ENCODE peak calls at places on chromosomes 13 and 19, in ten cellular contexts. Y is uterus, A is colonic mucosa, X is AG04450, Q is epithelial cell of proximal tubule, O is IMR-90, W is spleen, L is lower leg skin, Z is AG09309, P is breast epithelium. V is an unnamed sample.

GRCh38 chr13:102131246-102131645 is 270.6 kb downstream of the FGF14 start:
- DNase-seq in A (no peak), Q (no peak), Y (no peak), L (no peak), O (no peak), Z (no peak), P (no peak), X (no peak), W (no peak), V (no peak)

GRCh38 chr13:113551081-113552000 is 33.2 kb upstream of the TFDP1 start:
- DNase-seq in Y (peak), L (no peak), W (peak), P (peak), Q (no peak), O (no peak), X (no peak), A (peak), Z (no peak), V (no peak)

GRCh38 chr19:2167896-2168618 is 4.3 kb downstream of the DOT1L start:
- DNase-seq in A (peak), P (no peak), L (peak), X (no peak), Y (peak), Q (no peak), O (peak), W (peak), Z (no peak), V (peak)

GRCh38 chr19:3653865-3654513 is 27.4 kb upstream of the CACTIN start:
- DNase-seq in W (no peak), Q (no peak), A (no peak), P (no peak), X (no peak), Z (no peak), L (no peak), Y (no peak), O (no peak), V (no peak)

GRCh38 chr19:45217193-45217956 is 27.8 kb downstream of the EXOC3L2 start:
- DNase-seq in Q (no peak), L (no peak), X (no peak), Z (no peak), P (no peak), O (no peak), W (no peak), Y (no peak), A (no peak), V (no peak)

GRCh38 chr13:26227396-26227971 is 5.4 kb upstream of the RNF6 start:
- DNase-seq in A (no peak), W (no peak), Q (no peak), O (no peak), P (no peak), X (no peak), Z (no peak), L (no peak), Y (no peak), V (no peak)

GRCh38 chr19:46542428-46543230 is 47.0 kb upstream of the PNMA8B start:
- DNase-seq in X (peak), Y (peak), W (peak), P (peak), Q (peak), O (peak), A (peak), L (peak), Z (peak), V (peak)

GRCh38 chr19:5451494-5451893 is 3.7 kb upstream of the ZNRF4 start:
- DNase-seq in A (no peak), W (no peak), Q (no peak), Y (no peak), L (no peak), Z (no peak), P (no peak), O (no peak), X (no peak), V (no peak)

GRCh38 chr19:55549500-55550320 is 4.4 kb upstream of the SBK3 start:
- DNase-seq in A (peak), P (no peak), Z (peak), W (no peak), X (peak), O (peak), L (no peak), Q (peak), Y (no peak), V (peak)

GRCh38 chr13:67416047-67416925 is 186.2 kb upstream of the PCDH9 start:
- DNase-seq in Z (no peak), L (no peak), Y (no peak), Q (no peak), A (no peak), X (peak), W (no peak), P (no peak), O (peak), V (peak)

GRCh38 chr13:35793823-35794222 is 317.3 kb upstream of the MAB21L1 start:
- DNase-seq in Q (no peak), W (no peak), Z (no peak), X (no peak), Y (no peak), O (no peak), A (no peak), L (peak), P (no peak), V (no peak)

GRCh38 chr13:47039106-47039505 is 142.3 kb upstream of the HTR2A start:
- DNase-seq in P (no peak), X (peak), Z (peak), Q (peak), A (no peak), L (no peak), W (no peak), O (peak), Y (no peak), V (peak)

GRCh38 chr19:17296278-17296677 is 6.9 kb downstream of the ABHD8 start:
- DNase-seq in O (peak), P (no peak), X (no peak), L (no peak), Z (no peak), A (no peak), Q (no peak), W (no peak), Y (no peak), V (peak)

GRCh38 chr13:26988059-26988769 is 183.4 kb downstream of the USP12 start:
- DNase-seq in Q (no peak), O (no peak), X (no peak), A (no peak), Z (no peak), W (no peak), P (no peak), Y (no peak), L (no peak), V (no peak)

GRCh38 chr13:74201530-74201929 is 67.3 kb upstream of the KLF12 start:
- DNase-seq in X (no peak), O (no peak), L (no peak), W (no peak), Y (no peak), Z (no peak), P (no peak), A (no peak), Q (no peak), V (no peak)

GRCh38 chr19:3013261-3013725 is 15.8 kb downstream of the TLE2 start:
- DNase-seq in W (no peak), L (no peak), O (no peak), X (no peak), Q (no peak), Y (no peak), P (no peak), Z (no peak), A (no peak), V (no peak)

GRCh38 chr19:55075366-55075998 is at the start of gene EPS8L1:
- DNase-seq in O (no peak), P (peak), Q (no peak), X (no peak), Y (no peak), W (no peak), L (no peak), Z (no peak), A (peak), V (no peak)

GRCh38 chr19:40674291-40674690 is 16.2 kb downstream of the NUMBL start:
- DNase-seq in W (peak), P (no peak), Q (no peak), A (no peak), O (no peak), Y (no peak), L (no peak), Z (no peak), X (no peak), V (peak)

GRCh38 chr19:49749055-49749716 is 13.9 kb downstream of the TSKS start:
- DNase-seq in P (no peak), O (peak), Z (no peak), Q (no peak), Y (no peak), A (no peak), W (no peak), X (no peak), L (no peak), V (peak)

GRCh38 chr19:49744946-49745381 is 18.1 kb downstream of the TSKS start:
- DNase-seq in Q (no peak), A (no peak), W (no peak), Z (no peak), O (no peak), X (no peak), P (no peak), Y (no peak), L (no peak), V (no peak)

GRCh38 chr19:49752701-49753100 is 10.4 kb downstream of the TSKS start:
- DNase-seq in X (no peak), Y (no peak), L (no peak), Q (no peak), W (no peak), O (no peak), A (no peak), Z (no peak), P (no peak), V (no peak)

GRCh38 chr19:49746206-49746958 is 16.7 kb downstream of the TSKS start:
- DNase-seq in Z (no peak), Q (no peak), L (no peak), W (peak), X (no peak), P (no peak), A (peak), O (no peak), Y (peak), V (peak)

DNA sequence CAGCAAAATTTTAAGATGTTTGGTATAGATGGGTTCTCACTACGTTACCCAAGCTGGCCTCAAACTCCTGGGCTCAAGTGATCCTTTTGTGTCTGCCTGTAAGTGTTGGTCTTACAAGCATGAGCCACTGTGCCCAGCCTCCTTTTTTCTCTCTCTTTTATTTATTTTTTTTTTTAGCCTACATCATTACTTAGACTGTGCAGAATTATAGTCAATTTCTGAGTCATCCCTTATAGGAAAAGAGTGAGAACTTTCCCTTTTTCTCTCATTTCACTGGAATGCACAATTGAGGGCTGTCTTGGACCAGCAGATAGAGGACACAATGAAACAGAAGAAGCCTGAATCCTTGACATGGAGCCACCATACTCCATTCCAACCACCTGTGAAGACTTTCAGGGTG is 13.3 kb downstream of the TSKS start:
- DNase-seq in P (no peak), Y (no peak), X (no peak), W (no peak), O (peak), Q (no peak), L (no peak), A (no peak), Z (no peak), V (peak)
- TF ChIP-seq CTCF in P (no peak), Y (no peak), X (no peak), W (no peak), O (no peak), Q (no peak), L (no peak), A (no peak), Z (no peak), V (no peak)

GRCh38 chr19:13846533-13847032 is 30.4 kb upstream of the NANOS3 start:
- DNase-seq in X (no peak), A (peak), P (peak), Y (peak), L (peak), Q (peak), Z (no peak), O (peak), W (peak), V (peak)
- H3K4me3 ChIP-seq in X (peak), A (peak), P (peak), Y (no peak), L (no peak), Q (peak), Z (peak), O (peak), W (peak), V (no peak)

GRCh38 chr13:93226623-93227279 is at the start of gene GPC6:
- DNase-seq in Z (peak), Q (peak), O (peak), L (no peak), X (peak), P (no peak), Y (no peak), A (peak), W (no peak), V (peak)

GRCh38 chr13:93225610-93226009 is 997 bp upstream of the GPC6 start:
- DNase-seq in X (no peak), L (no peak), Y (no peak), Q (no peak), O (no peak), Z (no peak), P (no peak), A (no peak), W (no peak), V (no peak)

GRCh38 chr13:93227906-93228801 is 1.5 kb downstream of the GPC6 start:
- DNase-seq in A (peak), Y (peak), X (no peak), Q (no peak), P (no peak), O (peak), W (no peak), Z (peak), L (no peak), V (peak)

GRCh38 chr13:93226065-93226622 is 463 bp upstream of the GPC6 start:
- DNase-seq in Y (no peak), L (no peak), A (no peak), P (no peak), W (no peak), X (no peak), Q (no peak), O (no peak), Z (no peak), V (no peak)

GRCh38 chr13:93227280-93227905 is 786 bp downstream of the GPC6 start:
- DNase-seq in X (no peak), A (no peak), W (no peak), P (no peak), Z (peak), Q (no peak), O (peak), Y (no peak), L (no peak), V (peak)
- TF ChIP-seq CTCF in X (peak), A (no peak), W (no peak), P (no peak), Z (no peak), Q (no peak), O (no peak), Y (no peak), L (no peak), V (peak)

GRCh38 chr19:12967907-12968306 is 1.5 kb upstream of the DAND5 start:
- DNase-seq in Q (no peak), W (no peak), L (no peak), Z (no peak), O (peak), Y (no peak), P (no peak), X (no peak), A (no peak), V (no peak)

GRCh38 chr19:12970070-12970820 is 869 bp downstream of the DAND5 start:
- DNase-seq in O (no peak), X (no peak), A (no peak), W (no peak), P (no peak), Z (no peak), L (no peak), Q (no peak), Y (no peak), V (no peak)

GRCh38 chr19:12969292-12969988 is at the start of gene DAND5:
- DNase-seq in P (no peak), Q (no peak), L (no peak), X (no peak), Z (no peak), W (no peak), A (no peak), O (no peak), Y (no peak), V (no peak)

GRCh38 chr19:12965017-12965811 is 4.2 kb upstream of the DAND5 start:
- DNase-seq in W (peak), O (peak), Y (peak), Z (no peak), X (no peak), Q (no peak), P (peak), A (peak), L (peak), V (peak)

DNA sequence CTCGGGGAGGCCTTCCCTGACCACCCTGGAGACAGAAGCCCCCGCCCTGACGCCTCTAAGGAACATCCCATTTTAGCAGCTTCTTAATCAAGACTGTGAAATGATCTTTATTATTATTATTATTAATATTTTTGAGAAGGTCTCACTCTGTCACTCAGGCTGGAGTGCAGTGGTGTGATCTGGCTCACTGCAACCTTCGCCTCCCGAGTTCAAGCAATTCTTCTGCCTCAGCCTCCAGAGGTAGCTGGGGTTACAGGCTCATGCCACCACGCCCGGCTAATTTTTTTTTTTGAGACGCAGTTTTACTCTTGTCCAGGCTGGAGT is 3.6 kb upstream of the DAND5 start:
- DNase-seq in Q (no peak), Y (no peak), W (no peak), P (no peak), O (no peak), L (no peak), X (no peak), A (no peak), Z (no peak), V (no peak)
- H3K4me3 ChIP-seq in Q (peak), Y (no peak), W (no peak), P (no peak), O (no peak), L (no peak), X (no peak), A (peak), Z (no peak), V (peak)

GRCh38 chr19:7861619-7862412 is 12.4 kb downstream of the PRR36 start:
- DNase-seq in Z (no peak), P (no peak), W (no peak), Y (no peak), O (no peak), L (no peak), Q (no peak), A (no peak), X (no peak), V (no peak)
- TF ChIP-seq CTCF in Z (no peak), P (no peak), W (no peak), Y (no peak), O (no peak), L (no peak), Q (no peak), A (no peak), X (no peak), V (peak)

GRCh38 chr19:53157601-53158000 is 1.3 kb downstream of the ZNF347 start:
- DNase-seq in Y (no peak), A (no peak), X (no peak), L (no peak), Q (no peak), O (peak), W (no peak), P (no peak), Z (no peak), V (peak)
- H3K4me3 ChIP-seq in Y (peak), A (peak), X (peak), L (no peak), Q (peak), O (peak), W (peak), P (peak), Z (peak), V (peak)

GRCh38 chr13:79062291-79062690 is 343.8 kb downstream of the RBM26 start:
- DNase-seq in Y (no peak), L (no peak), W (no peak), Z (no peak), P (no peak), A (no peak), X (no peak), O (no peak), Q (no peak), V (no peak)
- TF ChIP-seq CTCF in Y (no peak), L (no peak), W (no peak), Z (no peak), P (no peak), A (no peak), X (no peak), O (no peak), Q (no peak), V (no peak)

V was measured in astrocyte of the spinal cord.